ENCODE peak calls at places on chromosomes 7 and 10, in six cellular contexts. O, Z, K, G, U and E are unnamed samples.

GRCh38 chr10:30986027-30986672 is 45.5 kb downstream of the ZNF438 start:
- DNase-seq in O (no peak), Z (no peak), K (no peak), G (no peak), U (no peak), E (no peak)

GRCh38 chr7:151312831-151313809 is 28.5 kb upstream of the NUB1 start:
- DNase-seq in O (no peak), Z (no peak), K (no peak), G (no peak), U (no peak), E (no peak)

GRCh38 chr10:97718659-97719142 is 5.2 kb downstream of the MARVELD1 start:
- DNase-seq in O (no peak), Z (peak; percentile 67), K (peak; percentile 63), G (peak; percentile 94), U (peak; percentile 78), E (no peak)

GRCh38 chr7:44377134-44377463 is 51.7 kb upstream of the CAMK2B start:
- DNase-seq in O (no peak), Z (peak; percentile 68), K (no peak), G (no peak), U (no peak), E (no peak)

GRCh38 chr7:155824195-155824915 is 12.1 kb upstream of the SHH start:
- DNase-seq in O (no peak), Z (peak; percentile 51), K (no peak), G (peak; percentile 87), U (peak; percentile 67), E (no peak)

GRCh38 chr10:36519909-36520308 is 605.5 kb upstream of the ANKRD30A start:
- DNase-seq in O (no peak), Z (no peak), K (no peak), G (no peak), U (no peak), E (no peak)

GRCh38 chr10:72688208-72688651 is 3.7 kb upstream of the MCU start:
- DNase-seq in O (no peak), Z (no peak), K (peak; percentile 96), G (no peak), U (peak; percentile 67), E (no peak)

GRCh38 chr10:94645285-94645684 is 38.2 kb upstream of the CYP2C18 start:
- DNase-seq in O (no peak), Z (no peak), K (no peak), G (no peak), U (no peak), E (no peak)

GRCh38 chr10:115665549-115665948 is 572.4 kb downstream of the ATRNL1 start:
- DNase-seq in O (no peak), Z (no peak), K (no peak), G (no peak), U (no peak), E (no peak)

GRCh38 chr7:132743974-132744373 is 167.7 kb upstream of the PLXNA4 start:
- DNase-seq in O (no peak), Z (no peak), K (no peak), G (no peak), U (no peak), E (no peak)

GRCh38 chr7:152081088-152081487 is 55.6 kb downstream of the GALNT11 start:
- DNase-seq in O (no peak), Z (no peak), K (peak; percentile 38), G (no peak), U (peak; percentile 4), E (no peak)

GRCh38 chr10:89458760-89459159 is 44.4 kb downstream of the IFIT5 start:
- DNase-seq in O (no peak), Z (no peak), K (no peak), G (no peak), U (no peak), E (no peak)

GRCh38 chr10:62373995-62374861 is at the start of gene ZNF365:
- DNase-seq in O (peak; percentile 26), Z (peak; percentile 79), K (peak; percentile 23), G (no peak), U (peak; percentile 56), E (no peak)

GRCh38 chr10:119541459-119542356 is 811 bp downstream of the RGS10 start:
- DNase-seq in O (peak; percentile 45), Z (peak; percentile 87), K (no peak), G (peak; percentile 28), U (no peak), E (no peak)

GRCh38 chr10:12434277-12434676 is 84.9 kb downstream of the CAMK1D start:
- DNase-seq in O (no peak), Z (no peak), K (no peak), G (no peak), U (no peak), E (no peak)

GRCh38 chr10:121601458-121601857 is 3.2 kb upstream of the FGFR2 start:
- DNase-seq in O (no peak), Z (no peak), K (no peak), G (no peak), U (no peak), E (peak; percentile 6)

GRCh38 chr10:102616071-102616770 is 28.1 kb upstream of the TRIM8 start:
- DNase-seq in O (no peak), Z (no peak), K (no peak), G (peak; percentile 47), U (no peak), E (no peak)

GRCh38 chr7:45661302-45661995 is 87.3 kb downstream of the ADCY1 start:
- DNase-seq in O (no peak), Z (no peak), K (no peak), G (no peak), U (no peak), E (peak; percentile 47)

GRCh38 chr10:126501828-126502227 is 113.6 kb upstream of the ADAM12 start:
- DNase-seq in O (no peak), Z (no peak), K (no peak), G (no peak), U (no peak), E (no peak)

GRCh38 chr7:120473352-120473751 is 200.4 kb downstream of the KCND2 start:
- DNase-seq in O (no peak), Z (no peak), K (no peak), G (no peak), U (no peak), E (no peak)

GRCh38 chr10:14681305-14681704 is 93.4 kb downstream of the FAM107B start:
- DNase-seq in O (no peak), Z (no peak), K (no peak), G (no peak), U (no peak), E (no peak)

GRCh38 chr10:2714597-2714996 is 352.8 kb upstream of the PFKP start:
- DNase-seq in O (no peak), Z (no peak), K (no peak), G (no peak), U (no peak), E (no peak)

GRCh38 chr10:26557641-26558014 is 119.5 kb downstream of the APBB1IP start:
- DNase-seq in O (no peak), Z (no peak), K (peak; percentile 29), G (no peak), U (no peak), E (no peak)

GRCh38 chr7:8217200-8218068 is 44.5 kb downstream of the ICA1 start:
- DNase-seq in O (no peak), Z (no peak), K (peak; percentile 69), G (no peak), U (peak; percentile 59), E (no peak)